ENCODE peak calls at places on chromosomes 13 and 19, in five cellular contexts. C, G, K, S and F are unnamed samples.

GRCh38 chr19:4929186-4929585 is 19.9 kb downstream of the UHRF1 start:
- DNase-seq in K (no peak), C (no peak), S (peak; percentile 94), G (no peak), F (no peak)

GRCh38 chr19:41930926-41931592 is 2.8 kb upstream of the ERFL start:
- DNase-seq in S (no peak), K (no peak), G (no peak), C (peak; percentile 46), F (no peak)

GRCh38 chr19:30403583-30403982 is 31.4 kb downstream of the ZNF536 start:
- DNase-seq in G (no peak), K (no peak), S (no peak), C (no peak), F (no peak)

GRCh38 chr13:42633495-42633894 is 59.5 kb downstream of the TNFSF11 start:
- DNase-seq in S (no peak), G (no peak), K (no peak), C (no peak), F (no peak)

GRCh38 chr13:80235131-80235530 is 105.8 kb downstream of the SPRY2 start:
- DNase-seq in K (no peak), C (peak; percentile 11), S (no peak), G (no peak), F (no peak)

GRCh38 chr19:7177926-7178325 is 108.4 kb downstream of the ZNF557 start:
- DNase-seq in K (no peak), G (no peak), S (no peak), C (no peak), F (no peak)

GRCh38 chr13:71464673-71465072 is 402.3 kb downstream of the DACH1 start:
- DNase-seq in G (no peak), S (no peak), K (no peak), C (no peak), F (no peak)

GRCh38 chr13:111248822-111249221 is 71.6 kb upstream of the TEX29 start:
- DNase-seq in S (no peak), C (no peak), K (no peak), G (no peak), F (no peak)

GRCh38 chr13:106532111-106532929 is 3.1 kb downstream of the EFNB2 start:
- DNase-seq in S (peak; percentile 77), K (no peak), C (no peak), G (no peak), F (no peak)